ENCODE peak calls at places on chromosomes 1 and 21, in nine cellular contexts. C is AG09309; G is stimulated activated CD8-positive, alpha-beta memory T cell treated with anti-CD3 and anti-CD28 coated beads, Interleukin-7, amount 100 ng/mL, for 1 hour; D is ascending aorta; B is choroid plexus epithelial cell; M is activated CD4-positive, CD25-positive, alpha-beta regulatory T cell treated with anti-CD3 and anti-CD28 coated beads, Interleukin-2, amount 50 U/mL, for 72 hours; F is mucosa of gallbladder; W is NCI-H1105 treated with DMSO at 0.1 percent for 48 hours; R is T-helper 1 cell. Y is an unnamed sample.

GRCh38 chr1:208127791-208128408 is 116.3 kb downstream of the PLXNA2 start:
- DNase-seq in C (no peak), G (no peak), D (no peak), B (peak; percentile 46), M (no peak), F (no peak), W (no peak), R (no peak), Y (no peak)

GRCh38 chr1:205664399-205665108 is 15.8 kb downstream of the SLC45A3 start:
- DNase-seq in C (no peak), G (no peak), D (no peak), B (no peak), M (no peak), F (no peak), W (peak; percentile 29), R (no peak), Y (no peak)

GRCh38 chr1:10085076-10085475 is 52.3 kb downstream of the UBE4B start:
- DNase-seq in C (no peak), G (no peak), D (no peak), B (no peak), M (no peak), F (no peak), W (no peak), R (no peak), Y (no peak)

GRCh38 chr1:248585266-248585665 is 10.7 kb upstream of the OR2T34 start:
- DNase-seq in C (no peak), G (no peak), D (no peak), B (no peak), M (no peak), F (no peak), W (no peak), R (no peak), Y (no peak)

GRCh38 chr1:248343451-248343850 is 5.1 kb upstream of the OR14C36 start:
- DNase-seq in C (no peak), G (no peak), D (no peak), B (no peak), M (no peak), F (no peak), W (no peak), R (no peak), Y (no peak)

GRCh38 chr1:107344268-107344667 is 203.4 kb downstream of the NTNG1 start:
- DNase-seq in C (no peak), G (no peak), D (no peak), B (no peak), M (no peak), F (no peak), W (no peak), R (no peak), Y (no peak)

GRCh38 chr1:30977105-30977504 is 68.5 kb upstream of the SDC3 start:
- DNase-seq in C (no peak), G (no peak), D (no peak), B (peak; percentile 79), M (no peak), F (no peak), W (no peak), R (no peak), Y (peak; percentile 73)

GRCh38 chr1:97044159-97044760 is 322.7 kb downstream of the PTBP2 start:
- DNase-seq in C (no peak), G (no peak), D (no peak), B (no peak), M (no peak), F (no peak), W (no peak), R (no peak), Y (no peak)

GRCh38 chr1:27521336-27522147 is 31.6 kb upstream of the WASF2 start:
- DNase-seq in C (no peak), G (no peak), D (no peak), B (no peak), M (peak; percentile 42), F (no peak), W (no peak), R (peak; percentile 28), Y (no peak)

GRCh38 chr1:58358311-58358710 is 188.2 kb downstream of the OMA1 start:
- DNase-seq in C (peak; percentile 16), G (no peak), D (no peak), B (peak; percentile 32), M (no peak), F (no peak), W (no peak), R (no peak), Y (no peak)

GRCh38 chr21:38136201-38136600 is 120.6 kb upstream of the KCNJ15 start:
- DNase-seq in C (no peak), G (no peak), D (no peak), B (peak; percentile 39), M (no peak), F (no peak), W (peak; percentile 72), R (no peak), Y (peak; percentile 53)

GRCh38 chr1:225808136-225808535 is 1.8 kb upstream of the EPHX1 start:
- DNase-seq in C (no peak), G (no peak), D (no peak), B (no peak), M (no peak), F (no peak), W (no peak), R (no peak), Y (no peak)

GRCh38 chr21:42091899-42092508 is 20.9 kb downstream of the UMODL1 start:
- DNase-seq in C (no peak), G (no peak), D (no peak), B (no peak), M (no peak), F (no peak), W (no peak), R (no peak), Y (no peak)

GRCh38 chr1:30034627-30035521 is 688.5 kb downstream of the MATN1 start:
- DNase-seq in C (no peak), G (no peak), D (peak; percentile 39), B (no peak), M (no peak), F (no peak), W (peak; percentile 72), R (no peak), Y (no peak)

GRCh38 chr1:230972855-230973271 is 5.8 kb downstream of the TTC13 start:
- DNase-seq in C (no peak), G (no peak), D (no peak), B (no peak), M (peak; percentile 40), F (no peak), W (no peak), R (peak; percentile 63), Y (no peak)

GRCh38 chr1:36653850-36654249 is 171.1 kb upstream of the CSF3R start:
- DNase-seq in C (no peak), G (no peak), D (no peak), B (peak; percentile 5), M (no peak), F (no peak), W (peak; percentile 30), R (no peak), Y (no peak)

GRCh38 chr1:66281808-66282207 is 252.1 kb upstream of the SGIP1 start:
- DNase-seq in C (no peak), G (no peak), D (no peak), B (no peak), M (no peak), F (no peak), W (no peak), R (no peak), Y (no peak)